ENCODE peak calls at places on chromosomes 11 and 22, in nine cellular contexts. C is T-helper 2 cell; Q is stimulated activated CD4-positive, alpha-beta T cell treated with anti-CD3 and anti-CD28 coated beads, TNF-alpha, amount 100 ng/mL, for 1 hour; B is NCI-H82; W is NCI-H146; V is pons; P is endothelial cell of umbilical vein; X is Calu3; R is caudate nucleus. D is an unnamed sample.

GRCh38 chr11:66226111-66226510 is 42.3 kb upstream of the RAB1B start:
- DNase-seq in R (no peak), Q (no peak), W (no peak), P (no peak), X (no peak), B (no peak), C (no peak), V (no peak), D (no peak)

GRCh38 chr22:41047741-41048140 is 44.7 kb upstream of the EP300 start:
- DNase-seq in X (no peak), V (no peak), Q (no peak), R (no peak), C (no peak), W (no peak), B (no peak), P (no peak), D (no peak)

GRCh38 chr11:15897211-15897960 is 459.0 kb downstream of the SOX6 start:
- DNase-seq in X (peak; percentile 13), C (no peak), W (no peak), R (no peak), B (no peak), V (peak; percentile 37), Q (no peak), P (no peak), D (no peak)

GRCh38 chr11:119618208-119618909 is 110.6 kb downstream of the NECTIN1 start:
- DNase-seq in B (no peak), C (no peak), V (peak; percentile 99), X (no peak), R (peak; percentile 85), Q (no peak), W (peak; percentile 36), P (peak; percentile 70), D (no peak)

GRCh38 chr11:57094206-57094940 is 87.4 kb upstream of the LRRC55 start:
- DNase-seq in V (no peak), R (no peak), P (no peak), X (no peak), W (no peak), Q (no peak), B (no peak), C (no peak), D (no peak)

GRCh38 chr11:22703040-22703439 is 36.6 kb downstream of the GAS2 start:
- DNase-seq in V (peak; percentile 32), B (no peak), P (peak; percentile 93), Q (no peak), C (no peak), R (no peak), X (peak; percentile 29), W (no peak), D (peak; percentile 1)

GRCh38 chr11:62592989-62593421 is 1.7 kb upstream of the TUT1 start:
- DNase-seq in Q (no peak), R (peak; percentile 29), V (peak; percentile 92), X (no peak), B (no peak), W (no peak), C (no peak), P (no peak), D (no peak)

GRCh38 chr22:44711236-44711560 is 9.2 kb downstream of the PRR5 start:
- DNase-seq in V (no peak), W (peak; percentile 89), X (no peak), B (no peak), C (no peak), Q (no peak), R (no peak), P (no peak), D (no peak)

GRCh38 chr22:44200451-44200850 is 19.7 kb downstream of the PARVG start:
- DNase-seq in V (no peak), P (no peak), B (no peak), W (no peak), R (no peak), Q (no peak), C (no peak), X (no peak), D (no peak)

GRCh38 chr11:73995247-73995646 is 12.6 kb upstream of the UCP2 start:
- DNase-seq in B (no peak), V (peak; percentile 46), X (no peak), Q (no peak), W (no peak), R (no peak), C (no peak), P (peak; percentile 18), D (no peak)

GRCh38 chr22:27885977-27886842 is 32.8 kb downstream of the PITPNB start:
- DNase-seq in C (no peak), X (peak; percentile 43), V (peak; percentile 49), P (peak; percentile 85), W (peak; percentile 12), R (no peak), Q (peak; percentile 5), B (peak; percentile 44), D (peak; percentile 69)

GRCh38 chr22:42648368-42649260 is 578 bp downstream of the CYB5R3 start:
- DNase-seq in C (no peak), R (no peak), B (peak; percentile 55), P (peak; percentile 51), W (peak; percentile 49), V (peak; percentile 33), Q (no peak), X (peak; percentile 48), D (no peak)